ENCODE peak calls at places on chromosome 21, in eight cellular contexts. L is HTR-8/SVneo; O is HCT116; Y is left ventricle myocardium inferior; P is fibroblast of lung; X is GM23338; F is GOT3; B is stimulated activated naive CD4-positive, alpha-beta T cell. S is an unnamed sample.

GRCh38 chr21:46492851-46493250 is 34.2 kb downstream of the DIP2A start:
- DNase-seq in O (no peak), L (no peak), P (no peak), F (no peak), Y (no peak), X (no peak), B (no peak), S (no peak)

GRCh38 chr21:37414292-37415253 is 48.0 kb downstream of the DYRK1A start:
- DNase-seq in O (no peak), B (no peak), F (no peak), Y (no peak), X (no peak), L (no peak), P (no peak), S (no peak)

GRCh38 chr21:45296638-45297037 is 8.9 kb upstream of the POFUT2 start:
- DNase-seq in F (no peak), L (no peak), O (no peak), P (no peak), B (no peak), Y (peak; percentile 8), X (no peak), S (no peak)

GRCh38 chr21:33844104-33844889 is 71.3 kb downstream of the ATP5PO start:
- DNase-seq in X (no peak), B (no peak), P (peak; percentile 71), L (no peak), Y (peak; percentile 32), O (no peak), F (no peak), S (no peak)

GRCh38 chr21:36104306-36105300 is 30.3 kb upstream of the CBR3 start:
- DNase-seq in L (no peak), F (no peak), Y (peak; percentile 46), B (peak; percentile 37), O (peak; percentile 24), X (peak; percentile 95), P (peak; percentile 47), S (no peak)

GRCh38 chr21:45383111-45383614 is 21.8 kb upstream of the COL18A1 start:
- DNase-seq in B (no peak), P (no peak), L (no peak), O (no peak), Y (peak; percentile 8), F (no peak), X (no peak), S (no peak)

GRCh38 chr21:43767980-43768867 is 7.9 kb downstream of the CSTB start:
- DNase-seq in O (peak; percentile 39), Y (no peak), X (peak; percentile 56), L (peak; percentile 48), P (peak; percentile 90), B (no peak), F (no peak), S (no peak)

GRCh38 chr21:43865471-43866181 is 603 bp downstream of the AGPAT3 start:
- DNase-seq in L (no peak), F (no peak), X (peak; percentile 30), O (no peak), Y (peak; percentile 53), B (peak; percentile 16), P (peak; percentile 26), S (no peak)

GRCh38 chr21:43911015-43911934 is 46.3 kb downstream of the AGPAT3 start:
- DNase-seq in L (no peak), O (no peak), Y (no peak), X (no peak), B (no peak), P (no peak), F (no peak), S (no peak)

GRCh38 chr21:36200089-36200561 is 43.5 kb downstream of the DOP1B start:
- DNase-seq in X (no peak), O (no peak), F (no peak), P (no peak), B (no peak), Y (no peak), L (no peak), S (no peak)

GRCh38 chr21:29601072-29601471 is 302.4 kb downstream of the BACH1 start:
- DNase-seq in Y (no peak), F (no peak), P (no peak), X (peak; percentile 35), O (no peak), L (no peak), B (no peak), S (no peak)

GRCh38 chr21:36700961-36701911 is 2.3 kb downstream of the SIM2 start:
- DNase-seq in F (no peak), Y (no peak), P (no peak), X (peak; percentile 72), O (no peak), B (no peak), L (no peak), S (no peak)

GRCh38 chr21:44871576-44872265 is 1.8 kb downstream of the PTTG1IP start:
- DNase-seq in P (peak; percentile 78), B (peak; percentile 16), L (no peak), X (no peak), O (no peak), F (no peak), Y (no peak), S (peak; percentile 53)

GRCh38 chr21:38838598-38839369 is 33.1 kb downstream of the ETS2 start:
- DNase-seq in Y (no peak), L (no peak), X (no peak), F (no peak), O (no peak), P (no peak), B (no peak), S (no peak)

GRCh38 chr21:31730687-31731111 is 1.2 kb downstream of the SCAF4 start:
- DNase-seq in B (no peak), Y (no peak), O (no peak), L (no peak), P (no peak), X (peak; percentile 97), F (no peak), S (no peak)

GRCh38 chr21:30434033-30434631 is 4.1 kb downstream of the KRTAP13-4 start:
- DNase-seq in O (no peak), L (peak; percentile 6), Y (no peak), B (no peak), F (no peak), X (peak; percentile 86), P (peak; percentile 0), S (no peak)

GRCh38 chr21:28601708-28602107 is 391.0 kb downstream of the LTN1 start:
- DNase-seq in F (no peak), O (no peak), L (no peak), P (no peak), Y (no peak), X (no peak), B (no peak), S (no peak)

GRCh38 chr21:42556960-42557359 is 43.3 kb downstream of the SLC37A1 start:
- DNase-seq in O (no peak), L (no peak), X (no peak), P (no peak), B (no peak), Y (no peak), F (no peak), S (no peak)

S was measured in thoracic aorta.